ENCODE peak calls at places on chromosome 5, in ten cellular contexts. Z is A549, X is fibroblast of mammary gland, R is IMR-90, M is left ventricle myocardium inferior, B is AG04450, Q is uterus, U is GM12865, Y is fibroblast of pulmonary artery, T is lower lobe of right lung. D is an unnamed sample.
A peak's percentile ranks its signal among the peaks of the same experiment; 100 is the strongest.

GRCh38 chr5:139856694-139857093 is 61.1 kb downstream of the PSD2 start:
- DNase-seq in Z (no peak), R (no peak), B (no peak), U (no peak), M (no peak), Y (no peak), X (no peak), Q (no peak), T (no peak), D (no peak)

GRCh38 chr5:107401470-107402085 is 269.2 kb downstream of the EFNA5 start:
- DNase-seq in T (no peak), Z (no peak), U (no peak), R (no peak), X (no peak), Y (no peak), B (no peak), M (no peak), Q (no peak), D (no peak)

GRCh38 chr5:178432421-178433272 is 157.5 kb downstream of the COL23A1 start:
- DNase-seq in M (no peak), R (no peak), T (no peak), U (no peak), Y (no peak), Z (no peak), X (no peak), Q (no peak), B (no peak), D (no peak)

GRCh38 chr5:115325291-115326019 is 29.0 kb upstream of the CCDC112 start:
- DNase-seq in Q (no peak), B (no peak), R (no peak), T (no peak), U (no peak), X (peak; percentile 49), Y (no peak), M (no peak), Z (no peak), D (no peak)

GRCh38 chr5:32339878-32340277 is 27.1 kb upstream of the MTMR12 start:
- DNase-seq in X (no peak), U (no peak), Z (no peak), B (no peak), Y (no peak), M (no peak), T (no peak), R (no peak), Q (no peak), D (no peak)

GRCh38 chr5:138874771-138875628 is at the start of gene LRRTM2:
- DNase-seq in B (peak; percentile 85), U (no peak), M (no peak), Q (no peak), R (peak; percentile 98), X (peak; percentile 89), Y (peak; percentile 66), T (no peak), Z (no peak), D (peak; percentile 84)

GRCh38 chr5:175800656-175801081 is 70.7 kb upstream of the CPLX2 start:
- DNase-seq in Z (peak; percentile 74), M (no peak), Q (no peak), B (no peak), X (peak; percentile 78), T (no peak), U (no peak), Y (no peak), R (peak; percentile 45), D (no peak)

GRCh38 chr5:79518718-79519117 is 4.8 kb upstream of the HOMER1 start:
- DNase-seq in B (no peak), R (no peak), Z (no peak), Q (no peak), T (no peak), Y (no peak), X (no peak), M (no peak), U (no peak), D (peak; percentile 34)

GRCh38 chr5:132476853-132477729 is 13.5 kb downstream of the IRF1 start:
- DNase-seq in B (no peak), M (peak; percentile 14), X (no peak), Y (no peak), R (no peak), T (no peak), Q (peak; percentile 5), U (no peak), Z (no peak), D (no peak)

GRCh38 chr5:43172779-43173178 is 19.2 kb upstream of the NIM1K start:
- DNase-seq in U (no peak), Q (no peak), X (no peak), R (no peak), M (no peak), T (no peak), Y (no peak), B (no peak), Z (no peak), D (no peak)

GRCh38 chr5:73994963-73995362 is 369.0 kb downstream of the ARHGEF28 start:
- DNase-seq in Q (no peak), R (no peak), M (no peak), U (no peak), X (no peak), T (no peak), Y (no peak), Z (no peak), B (no peak), D (no peak)

GRCh38 chr5:145953202-145953601 is 16.8 kb downstream of the SH3RF2 start:
- DNase-seq in U (no peak), T (no peak), B (no peak), R (no peak), M (no peak), Q (no peak), X (no peak), Y (no peak), Z (no peak), D (no peak)
- TF ChIP-seq CTCF in U (no peak), T (no peak), B (no peak), R (no peak), M (no peak), Q (no peak), X (no peak), Y (no peak), Z (no peak), D (no peak)

GRCh38 chr5:71588533-71588885 is 1.4 kb downstream of the MCCC2 start:
- DNase-seq in B (no peak), M (no peak), R (no peak), U (peak; percentile 12), T (no peak), Q (no peak), X (no peak), Y (no peak), Z (no peak), D (no peak)
- H3K4me3 ChIP-seq in B (no peak overlapping the region), M (peak overlapping the region; percentile 82), R (no peak overlapping the region), U (peak overlapping the region; percentile 57), T (no peak overlapping the region), Q (no peak overlapping the region), X (no peak overlapping the region), Y (no peak overlapping the region), Z (no peak overlapping the region), D (no peak overlapping the region)

GRCh38 chr5:994821-995220 is 13.8 kb upstream of the NKD2 start:
- DNase-seq in Q (peak; percentile 8), U (no peak), R (no peak), X (no peak), M (no peak), T (no peak), B (no peak), Z (no peak), Y (no peak), D (no peak)
- TF ChIP-seq CTCF in Q (no peak), U (no peak), R (no peak), X (no peak), M (no peak), T (no peak), B (no peak), Z (no peak), Y (no peak), D (no peak)

GRCh38 chr5:4572297-4572696 is 567.8 kb upstream of the ADAMTS16 start:
- DNase-seq in Z (no peak), Y (no peak), Q (no peak), R (no peak), B (no peak), U (no peak), T (no peak), M (no peak), X (no peak), D (peak; percentile 13)
- H3K4me3 ChIP-seq in Z (no peak overlapping the region), Y (no peak overlapping the region), Q (no peak overlapping the region), R (no peak overlapping the region), B (no peak overlapping the region), U (no peak overlapping the region), T (no peak overlapping the region), M (no peak overlapping the region), X (no peak overlapping the region), D (no peak overlapping the region)

DNA sequence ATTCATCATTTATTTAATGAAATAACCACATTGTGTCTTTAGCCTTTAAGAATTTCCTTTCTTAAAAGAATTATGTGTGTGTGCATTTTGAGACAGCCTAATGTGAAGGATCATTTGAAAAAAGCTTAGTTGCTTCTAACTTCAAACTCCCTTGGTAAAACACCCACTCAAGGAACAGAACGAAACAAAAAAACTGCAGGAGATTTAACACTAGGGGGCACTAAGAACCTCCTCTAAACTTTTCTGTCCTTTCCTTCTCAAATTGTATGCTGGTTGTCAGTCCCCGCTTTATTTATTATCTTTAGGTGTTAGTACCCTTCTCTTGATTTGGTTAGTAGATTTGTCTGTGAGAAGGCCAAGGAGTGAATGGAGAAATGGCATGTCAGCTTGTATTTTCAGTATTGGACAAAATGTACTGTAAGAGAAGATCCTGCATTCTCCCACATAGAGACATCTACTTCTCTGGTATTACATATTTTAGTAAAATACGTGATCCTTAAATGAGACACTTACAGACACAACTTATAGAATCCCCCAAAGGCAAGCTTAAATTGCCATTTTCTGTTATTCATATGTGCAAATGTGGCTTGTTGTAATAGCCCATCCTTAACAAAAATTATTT is 229.7 kb downstream of the MRPS30 start:
- DNase-seq in U (peak; percentile 59), Q (no peak), Y (peak; percentile 33), T (no peak), Z (peak; percentile 31), X (peak; percentile 36), B (no peak), R (peak; percentile 0), M (no peak), D (peak; percentile 23)
- TF ChIP-seq CTCF in U (peak; percentile 55), Q (peak; percentile 7), Y (peak; percentile 48), T (peak; percentile 55), Z (peak; percentile 48), X (peak; percentile 59), B (peak; percentile 47), R (peak; percentile 45), M (peak; percentile 76), D (peak; percentile 65)

DNA sequence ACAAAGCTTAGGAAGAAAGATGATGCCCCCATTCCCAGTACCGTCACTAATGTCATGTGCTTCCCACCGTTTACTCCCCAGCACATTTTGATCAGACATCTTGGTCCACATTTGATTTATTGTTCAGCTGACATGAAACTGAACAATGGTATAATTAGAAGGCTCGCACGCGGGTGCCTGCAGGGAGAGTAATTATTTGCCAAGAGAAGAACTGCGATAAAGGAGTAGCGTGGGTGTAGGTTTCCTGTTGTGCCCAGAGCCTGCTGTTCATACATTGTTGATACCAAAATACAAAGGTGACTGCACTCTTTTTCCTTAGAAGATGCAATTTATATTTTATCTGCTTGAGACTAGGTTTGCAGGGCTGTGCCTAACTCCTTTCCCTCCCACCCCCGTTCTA is 241.8 kb upstream of the MSX2 start:
- DNase-seq in Z (no peak), X (no peak), M (no peak), U (no peak), B (no peak), T (no peak), Q (no peak), Y (no peak), R (no peak), D (no peak)
- H3K4me3 ChIP-seq in Z (no peak overlapping the region), X (no peak overlapping the region), M (no peak overlapping the region), U (no peak overlapping the region), B (no peak overlapping the region), T (no peak overlapping the region), Q (no peak overlapping the region), Y (no peak overlapping the region), R (no peak overlapping the region), D (no peak overlapping the region)

GRCh38 chr5:53430618-53431252 is 49.7 kb upstream of the FST start:
- DNase-seq in Y (peak; percentile 85), M (no peak), R (peak; percentile 87), Q (no peak), B (no peak), Z (peak; percentile 69), U (peak; percentile 19), X (peak; percentile 85), T (no peak), D (no peak)
- TF ChIP-seq CTCF in Y (peak; percentile 71), M (peak; percentile 55), R (peak; percentile 82), Q (no peak), B (peak; percentile 68), Z (peak; percentile 66), U (peak; percentile 17), X (peak; percentile 79), T (peak; percentile 52), D (peak; percentile 62)

D was measured in astrocyte of the cerebellum.